ENCODE peak calls at places on chromosomes 3 and 15, in six cellular contexts. D, A, J, Y, Q and S are unnamed samples.

GRCh38 chr15:42348083-42348482 is 11.2 kb upstream of the CAPN3 start:
- DNase-seq in Q (no peak), J (no peak), Y (no peak), D (no peak), A (no peak), S (no peak)

GRCh38 chr15:48868549-48868948 is 9.4 kb upstream of the EID1 start:
- DNase-seq in A (no peak), Q (no peak), Y (no peak), D (no peak), J (no peak), S (no peak)

GRCh38 chr3:188786424-188786823 is 385.3 kb upstream of the TPRG1 start:
- DNase-seq in Q (no peak), D (no peak), Y (no peak), J (no peak), A (no peak), S (no peak)

GRCh38 chr15:42730135-42730534 is 6.8 kb downstream of the CDAN1 start:
- DNase-seq in Y (no peak), J (no peak), A (peak; percentile 16), D (no peak), Q (no peak), S (no peak)

GRCh38 chr3:12994357-12994606 is 78.9 kb downstream of the IQSEC1 start:
- DNase-seq in A (peak; percentile 78), Q (no peak), J (no peak), Y (no peak), D (peak; percentile 50), S (peak; percentile 52)

GRCh38 chr3:70822777-70823176 is 510.3 kb upstream of the MDFIC2 start:
- DNase-seq in J (no peak), A (no peak), Q (no peak), D (no peak), Y (no peak), S (no peak)

GRCh38 chr3:178603735-178604134 is 67.5 kb downstream of the KCNMB2 start:
- DNase-seq in Y (no peak), D (no peak), J (no peak), Q (no peak), A (no peak), S (no peak)

GRCh38 chr15:47691896-47692295 is 25.4 kb upstream of the SEMA6D start:
- DNase-seq in J (no peak), Q (no peak), Y (no peak), A (no peak), D (no peak), S (no peak)

GRCh38 chr3:100941046-100941445 is 52.2 kb downstream of the ABI3BP start:
- DNase-seq in D (no peak), Y (no peak), J (no peak), Q (no peak), A (no peak), S (no peak)

GRCh38 chr15:98904466-98905048 is 103.0 kb downstream of the PGPEP1L start:
- DNase-seq in Q (peak; percentile 18), D (peak; percentile 70), J (peak; percentile 53), Y (peak; percentile 39), A (peak; percentile 84), S (peak; percentile 66)

GRCh38 chr3:129432036-129432435 is 3.6 kb upstream of the EFCAB12 start:
- DNase-seq in A (no peak), Q (no peak), D (no peak), Y (no peak), J (no peak), S (no peak)

GRCh38 chr3:158167737-158168469 is 58.0 kb downstream of the RSRC1 start:
- DNase-seq in Y (no peak), D (no peak), A (no peak), Q (peak; percentile 89), J (peak; percentile 5), S (no peak)

GRCh38 chr3:14525685-14526631 is 14.2 kb downstream of the GRIP2 start:
- DNase-seq in Y (no peak), Q (no peak), J (peak; percentile 52), A (no peak), D (no peak), S (no peak)

GRCh38 chr15:75641603-75642002 is 1.6 kb upstream of the IMP3 start:
- DNase-seq in Q (no peak), A (no peak), J (no peak), Y (peak; percentile 78), D (no peak), S (no peak)

GRCh38 chr15:96340611-96341464 is 10.3 kb downstream of the NR2F2 start:
- DNase-seq in J (peak; percentile 71), D (peak; percentile 82), Y (no peak), Q (no peak), A (peak; percentile 83), S (peak; percentile 90)

GRCh38 chr15:82950295-82950694 is 2.2 kb downstream of the HOMER2 start:
- DNase-seq in Q (no peak), J (no peak), D (no peak), A (no peak), Y (no peak), S (no peak)

GRCh38 chr15:38768970-38769369 is 204.4 kb upstream of the RASGRP1 start:
- DNase-seq in Y (no peak), Q (no peak), A (no peak), D (peak; percentile 61), J (peak; percentile 12), S (peak; percentile 55)

GRCh38 chr3:154766765-154767503 is 313.2 kb upstream of the MME start:
- DNase-seq in A (no peak), Q (no peak), D (no peak), Y (peak; percentile 19), J (no peak), S (no peak)

GRCh38 chr3:46422617-46423016 is 15.6 kb downstream of the CCRL2 start:
- DNase-seq in J (peak; percentile 51), D (no peak), A (no peak), Q (no peak), Y (no peak), S (no peak)

GRCh38 chr3:43123895-43124294 is 18.0 kb upstream of the POMGNT2 start:
- DNase-seq in Q (no peak), A (no peak), J (no peak), D (no peak), Y (no peak), S (no peak)

GRCh38 chr3:171906951-171907676 is 64.0 kb downstream of the TMEM212 start:
- DNase-seq in D (no peak), Y (no peak), Q (no peak), A (no peak), J (no peak), S (no peak)

GRCh38 chr15:71219646-71220045 is 104.4 kb downstream of the THSD4 start:
- DNase-seq in A (no peak), Q (no peak), D (no peak), J (no peak), Y (no peak), S (peak; percentile 20)

GRCh38 chr15:45314960-45315359 is 62.9 kb downstream of the SLC28A2 start:
- DNase-seq in J (peak; percentile 55), A (no peak), Y (no peak), Q (no peak), D (peak; percentile 78), S (peak; percentile 58)

GRCh38 chr3:126023390-126023789 is 54.4 kb downstream of the ROPN1B start:
- DNase-seq in J (no peak), A (no peak), D (peak; percentile 33), Y (no peak), Q (no peak), S (peak; percentile 40)

GRCh38 chr3:160768918-160769317 is 12.9 kb downstream of the PPM1L start:
- DNase-seq in A (no peak), J (no peak), Q (no peak), Y (no peak), D (no peak), S (no peak)

DNA sequence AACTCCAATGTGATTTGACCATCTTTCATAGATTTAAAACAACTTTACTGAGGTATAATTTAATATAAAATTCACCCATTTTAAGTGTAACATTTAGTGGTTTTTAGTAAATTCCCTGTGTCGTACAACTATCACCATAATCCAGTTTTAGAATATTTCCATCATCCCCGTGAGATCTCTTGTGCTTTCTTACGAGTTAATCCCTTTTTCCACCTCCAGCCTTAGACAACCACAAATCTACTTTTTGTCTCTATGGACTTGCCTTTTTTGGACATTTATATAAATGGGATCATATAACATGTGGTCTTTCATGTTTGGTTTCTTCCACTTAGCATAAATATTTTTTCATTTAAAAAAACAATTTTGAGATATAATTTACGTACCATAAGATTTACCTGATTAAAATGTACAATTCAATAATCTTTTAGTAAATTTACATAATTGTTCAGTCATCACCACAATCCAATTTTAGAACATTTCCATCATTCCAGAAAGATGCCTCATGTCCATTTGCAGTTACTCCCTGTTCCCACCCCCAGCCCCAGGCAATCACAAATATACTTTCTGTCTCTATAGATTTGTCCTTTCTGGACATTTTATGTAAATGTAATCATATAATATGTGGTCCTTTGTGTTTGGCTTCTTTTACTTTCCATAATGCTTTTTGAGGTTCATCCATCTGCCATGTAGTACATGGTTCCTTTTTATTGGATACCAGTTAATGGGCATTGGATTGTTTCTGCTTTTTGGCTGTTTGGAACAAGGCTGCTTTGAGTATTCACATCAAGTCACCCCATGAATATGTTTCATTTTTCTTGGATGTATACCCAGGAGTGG is 3.0 kb downstream of the OXSR1 start:
- DNase-seq in A (no peak), Q (no peak), J (no peak), Y (no peak), D (no peak), S (no peak)
- H3K4me1 ChIP-seq in A (peaks cover 5% of the 10 kb centered on the region), Q (peaks cover 43% of the 10 kb centered on the region), J (peaks cover 16% of the 10 kb centered on the region), Y (peaks cover 35% of the 10 kb centered on the region), D (peaks cover 20% of the 10 kb centered on the region), S (peaks cover 3% of the 10 kb centered on the region)

GRCh38 chr3:50359760-50360110 is 414 bp upstream of the TMEM115 start:
- DNase-seq in D (no peak), Q (no peak), Y (no peak), J (no peak), A (no peak), S (no peak)

GRCh38 chr3:50369271-50369670 is 9.9 kb upstream of the TMEM115 start:
- DNase-seq in J (no peak), A (no peak), Q (no peak), Y (no peak), D (no peak), S (no peak)

GRCh38 chr3:50365080-50365841 is 5.9 kb upstream of the TMEM115 start:
- DNase-seq in A (peak; percentile 90), J (peak; percentile 95), D (peak; percentile 97), Y (peak; percentile 95), Q (peak; percentile 70), S (peak; percentile 88)

GRCh38 chr3:50365842-50366220 is 6.5 kb upstream of the TMEM115 start:
- DNase-seq in D (no peak), Y (no peak), A (no peak), J (no peak), Q (no peak), S (no peak)

GRCh38 chr3:50364573-50365079 is 5.3 kb upstream of the TMEM115 start:
- DNase-seq in D (peak; percentile 75), J (peak; percentile 58), A (no peak), Y (no peak), Q (no peak), S (no peak)
- H2AFZ ChIP-seq in D (peak overlapping the region; percentile 76), J (peak overlapping the region; percentile 88), A (no peak overlapping the region), Y (no peak overlapping the region), Q (no peak overlapping the region), S (peak overlapping the region; percentile 50)

DNA sequence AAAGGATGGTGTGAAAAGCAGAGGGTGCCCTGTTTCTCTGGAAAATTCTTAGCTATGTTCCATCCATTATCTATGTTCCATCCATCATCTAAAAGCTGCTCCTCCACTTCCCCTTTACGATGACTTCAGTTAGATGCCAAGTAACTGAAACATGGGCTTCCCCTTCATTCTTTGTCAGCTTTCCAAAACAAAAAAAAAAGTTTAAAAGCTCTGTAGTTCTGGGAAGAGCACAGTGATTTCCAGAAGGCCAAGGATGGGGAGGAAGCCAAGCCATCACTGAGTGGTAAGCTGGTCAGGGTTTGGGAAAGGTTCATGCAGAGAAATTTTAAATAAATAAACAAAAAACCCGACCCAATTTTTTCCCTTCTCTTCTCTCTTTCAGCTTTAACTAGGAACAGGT is 111.5 kb downstream of the CFAP44 start:
- DNase-seq in Q (no peak), Y (no peak), D (no peak), J (no peak), A (no peak), S (no peak)
- TF ChIP-seq EZH2phosphoT487 in Q (no peak), Y (no peak), D (no peak), J (no peak), A (no peak), S (no peak)

GRCh38 chr3:52102934-52103333 is 46.6 kb upstream of the DUSP7 start:
- DNase-seq in Y (no peak), D (no peak), J (no peak), Q (no peak), A (no peak), S (no peak)
- H3K4me1 ChIP-seq in Y (no peaks in the 10 kb centered on the region), D (no peaks in the 10 kb centered on the region), J (peaks cover 5% of the 10 kb centered on the region), Q (no peaks in the 10 kb centered on the region), A (no peaks in the 10 kb centered on the region), S (no peaks in the 10 kb centered on the region)